ENCODE peak calls at places on chromosomes 16 and 17, in nine cellular contexts. One of them, this sample, is unnamed.

GRCh38 chr16:8863594-8864424 is 5.0 kb downstream of the CARHSP1 start:
- DNase-seq in C1 segment of cervical spinal cord: peak
- DNase-seq in NCI-H345: no peak
- DNase-seq in endodermal cell: peak
- DNase-seq in stimulated activated CD4-positive, alpha-beta T cell treated with anti-CD3 and anti-CD28 coated beads, TNF-alpha, amount 100 ng/mL, for 4 hours: no peak
- DNase-seq in tibial nerve: peak
- DNase-seq in non-pigmented ciliary epithelial cell: no peak
- DNase-seq in ascending aorta: no peak
- DNase-seq in kidney tubule cell: peak
- DNase-seq in this sample: peak

GRCh38 chr17:29572691-29573557 is 4.4 kb downstream of the TP53I13 start:
- DNase-seq in C1 segment of cervical spinal cord: peak
- DNase-seq in NCI-H345: no peak
- DNase-seq in endodermal cell: peak
- DNase-seq in stimulated activated CD4-positive, alpha-beta T cell treated with anti-CD3 and anti-CD28 coated beads, TNF-alpha, amount 100 ng/mL, for 4 hours: peak
- DNase-seq in tibial nerve: peak
- DNase-seq in non-pigmented ciliary epithelial cell: no peak
- DNase-seq in ascending aorta: peak
- DNase-seq in kidney tubule cell: peak
- DNase-seq in this sample: no peak

GRCh38 chr16:88617268-88618031 is 20.9 kb upstream of the IL17C start:
- DNase-seq in C1 segment of cervical spinal cord: no peak
- DNase-seq in NCI-H345: peak
- DNase-seq in endodermal cell: peak
- DNase-seq in stimulated activated CD4-positive, alpha-beta T cell treated with anti-CD3 and anti-CD28 coated beads, TNF-alpha, amount 100 ng/mL, for 4 hours: no peak
- DNase-seq in tibial nerve: no peak
- DNase-seq in non-pigmented ciliary epithelial cell: no peak
- DNase-seq in ascending aorta: no peak
- DNase-seq in kidney tubule cell: no peak
- DNase-seq in this sample: no peak

GRCh38 chr16:80527297-80527696 is 13.5 kb upstream of the DYNLRB2 start:
- DNase-seq in C1 segment of cervical spinal cord: no peak
- DNase-seq in NCI-H345: peak
- DNase-seq in endodermal cell: peak
- DNase-seq in stimulated activated CD4-positive, alpha-beta T cell treated with anti-CD3 and anti-CD28 coated beads, TNF-alpha, amount 100 ng/mL, for 4 hours: no peak
- DNase-seq in tibial nerve: no peak
- DNase-seq in non-pigmented ciliary epithelial cell: no peak
- DNase-seq in ascending aorta: no peak
- DNase-seq in kidney tubule cell: peak
- DNase-seq in this sample: peak

GRCh38 chr17:67151717-67152116 is 93.3 kb downstream of the HELZ start:
- DNase-seq in C1 segment of cervical spinal cord: no peak
- DNase-seq in NCI-H345: no peak
- DNase-seq in endodermal cell: no peak
- DNase-seq in stimulated activated CD4-positive, alpha-beta T cell treated with anti-CD3 and anti-CD28 coated beads, TNF-alpha, amount 100 ng/mL, for 4 hours: no peak
- DNase-seq in tibial nerve: no peak
- DNase-seq in non-pigmented ciliary epithelial cell: peak
- DNase-seq in ascending aorta: no peak
- DNase-seq in kidney tubule cell: peak
- DNase-seq in this sample: no peak

GRCh38 chr17:48134912-48135480 is 27.4 kb downstream of the SNX11 start:
- DNase-seq in C1 segment of cervical spinal cord: no peak
- DNase-seq in NCI-H345: no peak
- DNase-seq in endodermal cell: peak
- DNase-seq in stimulated activated CD4-positive, alpha-beta T cell treated with anti-CD3 and anti-CD28 coated beads, TNF-alpha, amount 100 ng/mL, for 4 hours: no peak
- DNase-seq in tibial nerve: no peak
- DNase-seq in non-pigmented ciliary epithelial cell: no peak
- DNase-seq in ascending aorta: no peak
- DNase-seq in kidney tubule cell: no peak
- DNase-seq in this sample: no peak

GRCh38 chr17:48472485-48473281 is 42.7 kb upstream of the SKAP1 start:
- DNase-seq in C1 segment of cervical spinal cord: no peak
- DNase-seq in NCI-H345: peak
- DNase-seq in endodermal cell: peak
- DNase-seq in stimulated activated CD4-positive, alpha-beta T cell treated with anti-CD3 and anti-CD28 coated beads, TNF-alpha, amount 100 ng/mL, for 4 hours: no peak
- DNase-seq in tibial nerve: no peak
- DNase-seq in non-pigmented ciliary epithelial cell: peak
- DNase-seq in ascending aorta: no peak
- DNase-seq in kidney tubule cell: peak
- DNase-seq in this sample: peak

GRCh38 chr16:67723151-67723915 is 4.2 kb upstream of the GFOD2 start:
- DNase-seq in C1 segment of cervical spinal cord: no peak
- DNase-seq in NCI-H345: no peak
- DNase-seq in endodermal cell: no peak
- DNase-seq in stimulated activated CD4-positive, alpha-beta T cell treated with anti-CD3 and anti-CD28 coated beads, TNF-alpha, amount 100 ng/mL, for 4 hours: no peak
- DNase-seq in tibial nerve: no peak
- DNase-seq in non-pigmented ciliary epithelial cell: peak
- DNase-seq in ascending aorta: no peak
- DNase-seq in kidney tubule cell: peak
- DNase-seq in this sample: no peak

GRCh38 chr17:41781404-41782110 is 5.0 kb downstream of the JUP start:
- DNase-seq in C1 segment of cervical spinal cord: no peak
- DNase-seq in NCI-H345: no peak
- DNase-seq in endodermal cell: no peak
- DNase-seq in stimulated activated CD4-positive, alpha-beta T cell treated with anti-CD3 and anti-CD28 coated beads, TNF-alpha, amount 100 ng/mL, for 4 hours: no peak
- DNase-seq in tibial nerve: no peak
- DNase-seq in non-pigmented ciliary epithelial cell: no peak
- DNase-seq in ascending aorta: no peak
- DNase-seq in kidney tubule cell: no peak
- DNase-seq in this sample: no peak

GRCh38 chr16:3712830-3713476 is 4.4 kb downstream of the TRAP1 start:
- DNase-seq in C1 segment of cervical spinal cord: no peak
- DNase-seq in NCI-H345: no peak
- DNase-seq in endodermal cell: no peak
- DNase-seq in stimulated activated CD4-positive, alpha-beta T cell treated with anti-CD3 and anti-CD28 coated beads, TNF-alpha, amount 100 ng/mL, for 4 hours: no peak
- DNase-seq in tibial nerve: no peak
- DNase-seq in non-pigmented ciliary epithelial cell: no peak
- DNase-seq in ascending aorta: no peak
- DNase-seq in kidney tubule cell: no peak
- DNase-seq in this sample: no peak

GRCh38 chr16:25256821-25257503 is 683 bp downstream of the ZKSCAN2 start:
- DNase-seq in C1 segment of cervical spinal cord: peak
- DNase-seq in NCI-H345: peak
- DNase-seq in endodermal cell: peak
- DNase-seq in stimulated activated CD4-positive, alpha-beta T cell treated with anti-CD3 and anti-CD28 coated beads, TNF-alpha, amount 100 ng/mL, for 4 hours: no peak
- DNase-seq in tibial nerve: no peak
- DNase-seq in non-pigmented ciliary epithelial cell: no peak
- DNase-seq in ascending aorta: peak
- DNase-seq in kidney tubule cell: no peak
- DNase-seq in this sample: no peak

GRCh38 chr17:55814377-55814776 is 63.5 kb downstream of the PCTP start:
- DNase-seq in C1 segment of cervical spinal cord: no peak
- DNase-seq in NCI-H345: no peak
- DNase-seq in endodermal cell: no peak
- DNase-seq in stimulated activated CD4-positive, alpha-beta T cell treated with anti-CD3 and anti-CD28 coated beads, TNF-alpha, amount 100 ng/mL, for 4 hours: no peak
- DNase-seq in tibial nerve: no peak
- DNase-seq in non-pigmented ciliary epithelial cell: no peak
- DNase-seq in ascending aorta: no peak
- DNase-seq in kidney tubule cell: peak
- DNase-seq in this sample: no peak

GRCh38 chr16:20369452-20370054 is 17.0 kb upstream of the UMOD start:
- DNase-seq in C1 segment of cervical spinal cord: no peak
- DNase-seq in NCI-H345: no peak
- DNase-seq in endodermal cell: no peak
- DNase-seq in stimulated activated CD4-positive, alpha-beta T cell treated with anti-CD3 and anti-CD28 coated beads, TNF-alpha, amount 100 ng/mL, for 4 hours: no peak
- DNase-seq in tibial nerve: no peak
- DNase-seq in non-pigmented ciliary epithelial cell: no peak
- DNase-seq in ascending aorta: no peak
- DNase-seq in kidney tubule cell: no peak
- DNase-seq in this sample: no peak

GRCh38 chr17:77837917-77838316 is 120.6 kb upstream of the TNRC6C start:
- DNase-seq in C1 segment of cervical spinal cord: no peak
- DNase-seq in NCI-H345: no peak
- DNase-seq in endodermal cell: no peak
- DNase-seq in stimulated activated CD4-positive, alpha-beta T cell treated with anti-CD3 and anti-CD28 coated beads, TNF-alpha, amount 100 ng/mL, for 4 hours: no peak
- DNase-seq in tibial nerve: no peak
- DNase-seq in non-pigmented ciliary epithelial cell: no peak
- DNase-seq in ascending aorta: peak
- DNase-seq in kidney tubule cell: no peak
- DNase-seq in this sample: no peak

GRCh38 chr17:17535957-17536356 is 39.8 kb upstream of the RASD1 start:
- DNase-seq in C1 segment of cervical spinal cord: peak
- DNase-seq in NCI-H345: peak
- DNase-seq in endodermal cell: no peak
- DNase-seq in stimulated activated CD4-positive, alpha-beta T cell treated with anti-CD3 and anti-CD28 coated beads, TNF-alpha, amount 100 ng/mL, for 4 hours: no peak
- DNase-seq in tibial nerve: no peak
- DNase-seq in non-pigmented ciliary epithelial cell: no peak
- DNase-seq in ascending aorta: peak
- DNase-seq in kidney tubule cell: peak
- DNase-seq in this sample: no peak

GRCh38 chr16:60905806-60906205 is 1130.4 kb downstream of the CDH8 start:
- DNase-seq in C1 segment of cervical spinal cord: no peak
- DNase-seq in NCI-H345: no peak
- DNase-seq in endodermal cell: no peak
- DNase-seq in stimulated activated CD4-positive, alpha-beta T cell treated with anti-CD3 and anti-CD28 coated beads, TNF-alpha, amount 100 ng/mL, for 4 hours: no peak
- DNase-seq in tibial nerve: no peak
- DNase-seq in non-pigmented ciliary epithelial cell: peak
- DNase-seq in ascending aorta: no peak
- DNase-seq in kidney tubule cell: no peak
- DNase-seq in this sample: no peak

This sample was measured in LoVo.